ENCODE peak calls at places on chromosome 22, in eight cellular contexts. F is endothelial cell of umbilical vein, M is suprapubic skin, R is HCT116, Z is SK-N-SH, I is transverse colon, Q is GM23338, C is upper lobe of left lung. K is an unnamed sample.

GRCh38 chr22:43013355-43014061 is 1.4 kb downstream of the PACSIN2 start:
- DNase-seq in F (peak), M (no peak), R (no peak), Z (no peak), I (no peak), Q (no peak), C (no peak), K (no peak)

GRCh38 chr22:31329453-31330215 is 16.5 kb downstream of the PATZ1 start:
- DNase-seq in F (no peak), M (no peak), R (no peak), Z (no peak), I (no peak), Q (no peak), C (no peak), K (no peak)

GRCh38 chr22:44893731-44894080 is 116.1 kb downstream of the PHF21B start:
- DNase-seq in F (no peak), M (peak), R (no peak), Z (no peak), I (peak), Q (no peak), C (no peak), K (no peak)

GRCh38 chr22:37577957-37578356 is 1.9 kb downstream of the LGALS2 start:
- DNase-seq in F (no peak), M (no peak), R (no peak), Z (no peak), I (no peak), Q (no peak), C (no peak), K (no peak)

GRCh38 chr22:39087881-39088687 is 9.0 kb upstream of the APOBEC3H start:
- DNase-seq in F (no peak), M (no peak), R (no peak), Z (no peak), I (no peak), Q (peak), C (no peak), K (no peak)

GRCh38 chr22:23070418-23071162 is at the start of gene GNAZ:
- DNase-seq in F (no peak), M (peak), R (no peak), Z (peak), I (no peak), Q (peak), C (peak), K (peak)

GRCh38 chr22:31288496-31289235 is 3.6 kb downstream of the PIK3IP1 start:
- DNase-seq in F (no peak), M (no peak), R (no peak), Z (no peak), I (no peak), Q (no peak), C (peak), K (no peak)

GRCh38 chr22:36243996-36244395 is 4.7 kb upstream of the APOL2 start:
- DNase-seq in F (no peak), M (no peak), R (no peak), Z (no peak), I (no peak), Q (no peak), C (no peak), K (no peak)

GRCh38 chr22:42947211-42947990 is 67.5 kb downstream of the PACSIN2 start:
- DNase-seq in F (peak), M (peak), R (peak), Z (no peak), I (no peak), Q (no peak), C (peak), K (no peak)

GRCh38 chr22:50293441-50294318 is 13.8 kb downstream of the PLXNB2 start:
- DNase-seq in F (peak), M (no peak), R (no peak), Z (peak), I (peak), Q (peak), C (peak), K (no peak)

GRCh38 chr22:29581799-29582198 is 886 bp upstream of the NIPSNAP1 start:
- DNase-seq in F (no peak), M (no peak), R (no peak), Z (no peak), I (peak), Q (peak), C (peak), K (no peak)

GRCh38 chr22:35596821-35597220 is 20.3 kb downstream of the MB start:
- DNase-seq in F (no peak), M (no peak), R (no peak), Z (no peak), I (no peak), Q (no peak), C (no peak), K (no peak)

GRCh38 chr22:29710922-29711593 is 8.7 kb upstream of the CABP7 start:
- DNase-seq in F (no peak), M (no peak), R (no peak), Z (peak), I (peak), Q (no peak), C (no peak), K (no peak)

GRCh38 chr22:36923458-36923784 is 10.0 kb downstream of the CSF2RB start:
- DNase-seq in F (no peak), M (no peak), R (no peak), Z (no peak), I (no peak), Q (no peak), C (no peak), K (no peak)

GRCh38 chr22:20966883-20967696 is at the start of gene AIFM3:
- DNase-seq in F (no peak), M (no peak), R (no peak), Z (peak), I (no peak), Q (no peak), C (no peak), K (no peak)

GRCh38 chr22:23192133-23192532 is 11.8 kb downstream of the BCR start:
- DNase-seq in F (no peak), M (no peak), R (no peak), Z (no peak), I (no peak), Q (peak), C (peak), K (no peak)

GRCh38 chr22:50503475-50504145 is 3.9 kb downstream of the LMF2 start:
- DNase-seq in F (no peak), M (peak), R (no peak), Z (no peak), I (no peak), Q (peak), C (no peak), K (no peak)

GRCh38 chr22:31044262-31044861 is 36.8 kb upstream of the SMTN start:
- DNase-seq in F (no peak), M (no peak), R (no peak), Z (no peak), I (peak), Q (no peak), C (no peak), K (no peak)

GRCh38 chr22:31046591-31047226 is 34.4 kb upstream of the SMTN start:
- DNase-seq in F (peak), M (no peak), R (no peak), Z (peak), I (peak), Q (peak), C (peak), K (no peak)

GRCh38 chr22:24398409-24398808 is 29.0 kb upstream of the ADORA2A start:
- DNase-seq in F (no peak), M (no peak), R (no peak), Z (no peak), I (no peak), Q (no peak), C (no peak), K (no peak)
- TF ChIP-seq POLR2AphosphoS5 in F (no peak), M (no peak), R (no peak), Z (no peak), I (no peak), Q (no peak), C (no peak), K (no peak)

GRCh38 chr22:32561756-32562155 is 87.1 kb downstream of the FBXO7 start:
- DNase-seq in F (no peak), M (no peak), R (no peak), Z (no peak), I (no peak), Q (no peak), C (no peak), K (no peak)

GRCh38 chr22:32557424-32557823 is 82.8 kb downstream of the FBXO7 start:
- DNase-seq in F (no peak), M (peak), R (no peak), Z (no peak), I (no peak), Q (no peak), C (no peak), K (no peak)

GRCh38 chr22:32561163-32561562 is 86.6 kb downstream of the FBXO7 start:
- DNase-seq in F (no peak), M (no peak), R (no peak), Z (no peak), I (no peak), Q (no peak), C (no peak), K (no peak)

GRCh38 chr22:32556150-32556549 is 81.5 kb downstream of the FBXO7 start:
- DNase-seq in F (no peak), M (no peak), R (no peak), Z (no peak), I (no peak), Q (no peak), C (no peak), K (no peak)

DNA sequence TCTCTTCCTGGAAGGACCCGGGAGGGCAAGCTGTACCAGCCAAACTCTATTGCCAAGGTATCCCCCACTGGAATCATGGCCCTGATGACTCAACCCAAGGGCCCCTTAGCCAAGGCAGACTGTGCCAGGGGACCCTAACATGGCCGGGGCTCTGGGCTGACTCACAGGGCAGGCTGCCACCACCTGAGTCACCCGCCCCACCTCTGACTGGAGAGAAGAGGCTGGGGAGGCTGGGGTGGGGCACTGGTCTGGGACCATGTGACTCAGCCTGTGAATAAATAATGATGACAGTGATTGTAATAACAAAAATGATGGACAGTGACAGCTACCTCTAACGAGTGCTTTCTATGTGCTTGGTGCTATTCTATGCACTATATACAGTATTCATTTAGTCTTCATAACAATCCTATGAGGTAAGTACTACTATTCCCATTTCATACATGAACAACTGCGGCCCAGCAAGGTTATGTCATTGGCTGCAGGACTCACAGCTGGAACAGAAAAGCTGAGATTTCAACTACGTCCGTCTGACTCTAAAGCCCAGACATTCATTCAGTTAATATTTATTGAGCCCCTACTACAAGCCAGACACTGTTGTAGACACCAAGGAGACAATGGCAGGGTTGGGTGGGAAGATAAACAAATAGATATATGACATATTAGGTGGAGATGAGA is 84.2 kb downstream of the FBXO7 start:
- DNase-seq in F (no peak), M (peak), R (peak), Z (no peak), I (peak), Q (no peak), C (peak), K (no peak)
- TF ChIP-seq POLR2AphosphoS5 in F (no peak), M (no peak), R (peak), Z (no peak), I (no peak), Q (no peak), C (peak), K (no peak)

GRCh38 chr22:41075946-41076345 is 16.4 kb upstream of the EP300 start:
- DNase-seq in F (no peak), M (no peak), R (no peak), Z (no peak), I (no peak), Q (no peak), C (no peak), K (no peak)
- TF ChIP-seq POLR2AphosphoS5 in F (no peak), M (no peak), R (no peak), Z (no peak), I (no peak), Q (no peak), C (no peak), K (no peak)

GRCh38 chr22:47694536-47694935 is 932.1 kb downstream of the TBC1D22A start:
- DNase-seq in F (no peak), M (no peak), R (no peak), Z (no peak), I (no peak), Q (no peak), C (no peak), K (no peak)
- TF ChIP-seq POLR2AphosphoS5 in F (no peak), M (no peak), R (no peak), Z (no peak), I (no peak), Q (no peak), C (no peak), K (no peak)

GRCh38 chr22:18090286-18090685 is 12.5 kb downstream of the PEX26 start:
- DNase-seq in F (no peak), M (no peak), R (no peak), Z (no peak), I (no peak), Q (no peak), C (no peak), K (no peak)

GRCh38 chr22:18093661-18094060 is 15.9 kb downstream of the PEX26 start:
- DNase-seq in F (no peak), M (no peak), R (no peak), Z (no peak), I (no peak), Q (no peak), C (no peak), K (no peak)

GRCh38 chr22:18091478-18091877 is 13.7 kb downstream of the PEX26 start:
- DNase-seq in F (no peak), M (no peak), R (no peak), Z (no peak), I (no peak), Q (no peak), C (no peak), K (no peak)

GRCh38 chr22:18088825-18089568 is 11.2 kb downstream of the PEX26 start:
- DNase-seq in F (no peak), M (no peak), R (no peak), Z (no peak), I (peak), Q (no peak), C (no peak), K (no peak)

DNA sequence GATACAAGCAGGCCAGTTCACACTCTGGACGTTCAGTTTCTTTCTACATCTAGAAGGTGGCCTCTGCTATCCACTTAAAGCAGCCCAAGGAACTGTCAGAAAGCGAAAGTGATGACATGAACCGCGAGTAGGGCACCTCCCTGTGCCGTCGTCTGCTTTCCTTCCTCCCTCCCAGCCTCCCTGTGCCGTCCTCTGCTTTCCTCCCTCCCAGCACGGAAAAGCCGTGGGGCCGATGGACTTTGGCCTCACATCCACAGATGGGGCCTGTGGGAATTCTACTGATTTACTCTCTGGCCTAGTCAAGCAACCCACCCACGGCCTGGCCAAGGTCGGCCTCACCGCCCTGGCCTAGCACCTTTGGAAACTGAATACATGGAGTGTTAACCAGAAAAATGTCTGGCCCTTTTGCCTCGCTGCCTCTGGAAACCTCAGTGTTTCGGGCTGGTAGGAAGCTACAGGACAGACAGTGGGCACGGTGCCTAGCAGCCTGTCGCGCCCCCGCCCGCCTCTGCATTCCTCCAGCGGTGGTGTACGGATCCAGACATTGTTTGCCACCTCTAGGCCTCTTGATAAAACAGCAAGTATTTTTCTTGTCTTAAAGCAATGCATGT is 14.2 kb downstream of the PEX26 start:
- DNase-seq in F (peak), M (peak), R (no peak), Z (no peak), I (peak), Q (no peak), C (no peak), K (no peak)
- TF ChIP-seq POLR2AphosphoS5 in F (no peak), M (no peak), R (no peak), Z (no peak), I (peak), Q (no peak), C (no peak), K (no peak)